ENCODE peak calls at places on chromosome 15, in seven cellular contexts. E, B, W, N, X, P and R are unnamed samples.

GRCh38 chr15:98703291-98703690 is 55.0 kb downstream of the IGF1R start:
- DNase-seq in E (no peak), B (no peak), W (no peak), N (no peak), X (no peak), P (no peak), R (no peak)

GRCh38 chr15:62809106-62809967 is 233.2 kb upstream of the TPM1 start:
- DNase-seq in E (no peak), B (no peak), W (no peak), N (no peak), X (no peak), P (no peak), R (peak; percentile 60)

GRCh38 chr15:70236306-70237103 is 138.8 kb upstream of the TLE3 start:
- DNase-seq in E (no peak), B (no peak), W (no peak), N (no peak), X (no peak), P (no peak), R (peak; percentile 82)

GRCh38 chr15:86167816-86168215 is 88.1 kb downstream of the AGBL1 start:
- DNase-seq in E (no peak), B (no peak), W (no peak), N (no peak), X (no peak), P (no peak), R (no peak)

GRCh38 chr15:39736646-39737550 is 45.7 kb downstream of the FSIP1 start:
- DNase-seq in E (no peak), B (no peak), W (no peak), N (no peak), X (no peak), P (no peak), R (no peak)

GRCh38 chr15:70475439-70475781 is 287.9 kb downstream of the UACA start:
- DNase-seq in E (no peak), B (no peak), W (no peak), N (no peak), X (no peak), P (no peak), R (no peak)

GRCh38 chr15:32956006-32956405 is 238.2 kb downstream of the GREM1 start:
- DNase-seq in E (no peak), B (peak; percentile 55), W (no peak), N (no peak), X (no peak), P (no peak), R (peak; percentile 7)

GRCh38 chr15:63715818-63716217 is 117.9 kb downstream of the HERC1 start:
- DNase-seq in E (no peak), B (peak; percentile 13), W (no peak), N (no peak), X (no peak), P (no peak), R (no peak)

GRCh38 chr15:42163947-42164550 is 7.6 kb upstream of the PLA2G4F start:
- DNase-seq in E (no peak), B (no peak), W (no peak), N (no peak), X (no peak), P (no peak), R (no peak)

GRCh38 chr15:58179741-58180381 is 41.7 kb downstream of the AQP9 start:
- DNase-seq in E (no peak), B (no peak), W (no peak), N (no peak), X (no peak), P (no peak), R (peak; percentile 96)

GRCh38 chr15:68667800-68668625 is 89.2 kb downstream of the CORO2B start:
- DNase-seq in E (no peak), B (no peak), W (no peak), N (no peak), X (no peak), P (no peak), R (no peak)